ENCODE peak calls at places on chromosome 1, in ten cellular contexts. L, J, Z, R, U, Y, X, D, O and I are unnamed samples. For H3K36me3, the result is how much of the 10 kb centered on the place peaks cover.

GRCh38 chr1:15331180-15331579 is 78.5 kb upstream of the EFHD2 start:
- DNase-seq in X (no peak), Y (no peak), J (no peak), L (no peak), R (no peak), D (no peak), U (no peak), O (no peak), Z (no peak), I (no peak)

GRCh38 chr1:8427493-8427892 is 109.6 kb downstream of the SLC45A1 start:
- DNase-seq in X (no peak), Y (no peak), D (no peak), L (peak), Z (no peak), R (no peak), U (no peak), O (peak), J (no peak), I (no peak)

GRCh38 chr1:20216574-20216973 is 30.3 kb upstream of the PLA2G2C start:
- DNase-seq in L (peak), U (no peak), X (peak), J (no peak), O (peak), R (no peak), Y (peak), D (peak), Z (peak), I (no peak)

GRCh38 chr1:101039245-101039644 is 13.7 kb upstream of the DPH5 start:
- DNase-seq in U (no peak), Y (no peak), D (no peak), L (no peak), R (no peak), O (no peak), J (no peak), X (no peak), Z (no peak), I (no peak)

GRCh38 chr1:97243973-97244560 is 522.5 kb downstream of the PTBP2 start:
- DNase-seq in Z (peak), X (peak), D (peak), U (no peak), L (peak), J (no peak), Y (no peak), O (no peak), R (no peak), I (no peak)

GRCh38 chr1:70440642-70441391 is 29.7 kb downstream of the CTH start:
- DNase-seq in O (no peak), U (no peak), X (no peak), Z (no peak), Y (no peak), J (no peak), D (no peak), R (peak), L (no peak), I (peak)

GRCh38 chr1:93775224-93775623 is 93.6 kb upstream of the BCAR3 start:
- DNase-seq in Y (no peak), X (peak), O (no peak), J (peak), Z (no peak), R (no peak), D (no peak), U (peak), L (no peak), I (no peak)

GRCh38 chr1:72623299-72623708 is 341.0 kb upstream of the NEGR1 start:
- DNase-seq in O (peak), J (no peak), Y (no peak), X (no peak), R (peak), Z (peak), U (peak), D (peak), L (peak), I (peak)

GRCh38 chr1:47436304-47436978 is 1.4 kb upstream of the FOXD2 start:
- DNase-seq in Z (peak), O (peak), Y (peak), U (peak), X (peak), L (peak), D (peak), R (peak), J (peak), I (no peak)

GRCh38 chr1:73161418-73161817 is 879.1 kb upstream of the NEGR1 start:
- DNase-seq in J (no peak), D (no peak), R (no peak), Y (no peak), Z (no peak), L (no peak), X (no peak), U (no peak), O (no peak), I (no peak)

GRCh38 chr1:63790989-63791388 is 17.2 kb downstream of the ROR1 start:
- DNase-seq in Z (no peak), O (no peak), R (peak), X (no peak), L (no peak), D (no peak), Y (no peak), U (no peak), J (no peak), I (no peak)

GRCh38 chr1:25019351-25020172 is 89.5 kb upstream of the RUNX3 start:
- DNase-seq in D (no peak), U (no peak), R (no peak), X (no peak), L (peak), Y (no peak), O (peak), Z (no peak), J (no peak), I (no peak)

GRCh38 chr1:181739214-181739613 is 255.9 kb downstream of the CACNA1E start:
- DNase-seq in O (no peak), U (no peak), J (no peak), X (no peak), Y (no peak), D (no peak), R (no peak), Z (no peak), L (no peak), I (no peak)

GRCh38 chr1:1419812-1420653 is 1.0 kb downstream of the ANKRD65 start:
- DNase-seq in X (no peak), D (peak), U (no peak), Z (no peak), R (peak), J (no peak), Y (no peak), L (no peak), O (no peak), I (no peak)

GRCh38 chr1:67134692-67135091 is at the start of gene C1orf141:
- DNase-seq in Z (peak), Y (no peak), L (no peak), X (no peak), R (peak), D (no peak), J (no peak), O (no peak), U (no peak), I (no peak)

GRCh38 chr1:32273389-32274208 is 18.3 kb upstream of the HDAC1 start:
- DNase-seq in U (peak), D (no peak), J (no peak), O (peak), R (peak), L (peak), Z (no peak), X (no peak), Y (no peak), I (peak)

GRCh38 chr1:24156542-24157260 is 13.8 kb upstream of the IL22RA1 start:
- DNase-seq in J (no peak), Y (no peak), R (no peak), D (no peak), O (no peak), X (no peak), L (no peak), Z (no peak), U (no peak), I (no peak)

GRCh38 chr1:109350182-109350581 is 43.4 kb upstream of the MYBPHL start:
- DNase-seq in L (no peak), R (no peak), Y (no peak), X (no peak), O (no peak), J (no peak), D (no peak), U (no peak), Z (no peak), I (no peak)

GRCh38 chr1:115706774-115707425 is 61.6 kb downstream of the CASQ2 start:
- DNase-seq in D (peak), L (peak), X (peak), U (no peak), Y (no peak), O (peak), J (no peak), R (no peak), Z (peak), I (peak)

GRCh38 chr1:156464825-156465452 is 35.6 kb downstream of the MEF2D start:
- DNase-seq in L (no peak), Z (peak), D (peak), Y (no peak), J (no peak), O (no peak), U (no peak), X (no peak), R (no peak), I (no peak)

DNA sequence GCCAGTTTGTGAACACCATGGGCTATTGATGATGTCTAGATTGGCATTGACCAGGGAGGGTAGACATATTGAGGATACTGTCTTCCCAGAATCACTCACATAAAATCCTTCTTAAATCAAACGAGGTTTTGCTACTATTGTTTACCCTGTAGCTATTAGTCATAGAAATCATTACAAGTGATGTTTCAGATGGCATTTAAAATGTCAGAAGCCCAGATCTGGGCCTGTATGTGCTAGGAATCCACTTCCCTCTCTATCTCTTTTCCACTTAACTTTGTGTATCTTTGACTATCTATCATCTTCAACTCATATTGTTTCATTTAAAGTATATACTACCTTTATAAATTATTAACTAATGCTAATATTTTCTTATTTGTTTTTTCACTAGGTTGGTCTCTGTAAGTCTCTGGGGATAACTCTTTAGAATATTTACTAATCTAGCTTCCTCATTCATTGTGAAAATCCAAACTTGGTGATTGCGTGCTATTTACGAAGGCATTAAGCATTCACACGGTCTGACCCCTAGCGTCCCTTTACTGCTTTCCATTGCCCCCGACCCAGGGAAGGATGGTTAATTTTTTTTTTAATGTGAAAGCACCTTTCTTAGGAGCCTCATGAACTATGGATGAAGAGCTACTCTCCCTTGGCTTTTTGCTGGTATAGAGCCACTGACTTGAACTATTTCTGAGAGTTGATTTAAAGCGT is 281.8 kb downstream of the GPATCH2 start:
- DNase-seq in U (no peak), Z (no peak), Y (no peak), R (no peak), D (no peak), J (no peak), X (no peak), O (no peak), L (no peak), I (no peak)
- TF ChIP-seq CTCF in U (no peak), Z (no peak), Y (no peak), R (no peak), D (no peak), J (no peak), X (no peak), O (no peak), L (no peak), I (no peak)

DNA sequence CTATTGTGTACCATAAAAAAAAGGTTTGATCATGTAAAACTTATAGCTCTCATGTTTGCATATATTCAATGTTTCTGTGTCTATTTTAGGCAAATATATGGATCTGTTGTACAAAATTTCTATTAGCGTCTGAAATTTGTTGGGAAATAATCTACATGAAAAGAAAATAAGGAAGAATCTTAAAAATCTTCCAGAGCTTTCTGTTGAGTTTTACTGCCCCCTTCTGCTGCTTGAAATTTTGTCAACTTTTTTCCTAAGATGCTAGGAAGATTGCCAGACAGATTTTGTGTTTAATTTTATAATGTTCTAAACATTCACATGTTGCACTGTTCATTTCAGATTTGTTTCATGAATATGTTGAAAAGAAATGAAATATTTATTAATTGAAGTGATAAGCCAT is 2.5 kb upstream of the PTGS2 start:
- DNase-seq in O (no peak), U (no peak), R (no peak), J (no peak), Z (peak), L (no peak), X (no peak), Y (no peak), D (no peak), I (no peak)
- H3K4me3 ChIP-seq in O (no peak), U (no peak), R (no peak), J (no peak), Z (no peak), L (no peak), X (no peak), Y (no peak), D (peak), I (no peak)

DNA sequence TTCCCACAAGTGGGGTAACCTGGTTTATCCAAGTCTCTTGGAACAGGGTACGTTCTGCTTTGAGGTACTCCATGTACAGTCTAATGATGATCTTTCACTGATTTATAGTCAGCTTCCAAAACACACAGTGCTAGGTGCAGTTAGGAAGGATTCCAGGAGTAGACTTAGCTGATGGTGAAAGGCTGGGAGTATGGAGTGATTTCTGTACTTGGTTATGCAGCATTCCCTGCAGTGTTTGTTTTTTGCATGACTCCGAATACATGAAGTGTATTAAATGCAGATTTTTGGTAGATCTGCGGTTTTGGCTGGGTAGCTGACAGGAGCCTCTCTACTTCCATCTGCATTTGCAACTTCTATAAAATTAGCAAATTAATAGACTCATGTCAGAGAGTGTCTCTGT is 3.7 kb downstream of the HMGN2 start:
- DNase-seq in O (no peak), D (no peak), Y (no peak), X (no peak), J (no peak), Z (no peak), L (no peak), R (no peak), U (no peak), I (no peak)
- H3K36me3 ChIP-seq in O (half or more), D (under half), Y (half or more), X (under half), J (under half), Z (under half), L (under half), R (under half), U (under half), I (under half)

DNA sequence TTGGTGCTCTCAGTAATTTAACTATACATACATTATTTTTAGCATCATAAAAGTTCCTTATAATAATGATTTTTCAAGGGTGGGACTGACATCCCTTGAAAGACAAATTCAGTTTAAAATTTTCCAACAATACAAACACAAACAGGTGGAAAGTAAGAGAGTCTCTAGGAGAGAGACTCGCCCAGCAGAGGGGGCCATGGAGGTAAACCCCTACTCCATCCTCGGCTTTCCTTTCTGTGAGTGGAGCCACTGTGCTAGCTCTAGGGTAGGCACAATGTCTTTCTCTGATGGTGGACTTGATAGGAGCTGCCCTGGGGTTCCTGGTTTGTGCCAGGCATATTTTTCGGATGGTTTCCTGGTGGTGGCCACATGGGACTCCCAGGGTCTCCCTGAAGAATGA is 8.3 kb downstream of the CSMD2 start:
- DNase-seq in Y (no peak), O (no peak), U (no peak), R (no peak), J (no peak), Z (no peak), D (no peak), L (no peak), X (no peak), I (no peak)
- TF ChIP-seq CTCF in Y (no peak), O (peak), U (no peak), R (no peak), J (no peak), Z (no peak), D (no peak), L (peak), X (no peak), I (no peak)

GRCh38 chr1:202104073-202104472 is 18.6 kb upstream of the GPR37L1 start:
- DNase-seq in D (no peak), O (no peak), Y (no peak), L (no peak), X (no peak), R (no peak), U (no peak), Z (no peak), J (no peak), I (no peak)

GRCh38 chr1:202106340-202107284 is 16.1 kb upstream of the GPR37L1 start:
- DNase-seq in L (no peak), R (peak), Y (no peak), Z (no peak), J (peak), X (peak), U (peak), O (no peak), D (no peak), I (no peak)

GRCh38 chr1:202107801-202108731 is 14.7 kb upstream of the GPR37L1 start:
- DNase-seq in D (no peak), R (peak), X (no peak), U (peak), Y (no peak), Z (no peak), O (no peak), J (peak), L (no peak), I (no peak)

GRCh38 chr1:202107321-202107761 is 15.4 kb upstream of the GPR37L1 start:
- DNase-seq in Z (no peak), X (no peak), J (peak), D (no peak), R (peak), Y (no peak), O (no peak), U (peak), L (no peak), I (no peak)

DNA sequence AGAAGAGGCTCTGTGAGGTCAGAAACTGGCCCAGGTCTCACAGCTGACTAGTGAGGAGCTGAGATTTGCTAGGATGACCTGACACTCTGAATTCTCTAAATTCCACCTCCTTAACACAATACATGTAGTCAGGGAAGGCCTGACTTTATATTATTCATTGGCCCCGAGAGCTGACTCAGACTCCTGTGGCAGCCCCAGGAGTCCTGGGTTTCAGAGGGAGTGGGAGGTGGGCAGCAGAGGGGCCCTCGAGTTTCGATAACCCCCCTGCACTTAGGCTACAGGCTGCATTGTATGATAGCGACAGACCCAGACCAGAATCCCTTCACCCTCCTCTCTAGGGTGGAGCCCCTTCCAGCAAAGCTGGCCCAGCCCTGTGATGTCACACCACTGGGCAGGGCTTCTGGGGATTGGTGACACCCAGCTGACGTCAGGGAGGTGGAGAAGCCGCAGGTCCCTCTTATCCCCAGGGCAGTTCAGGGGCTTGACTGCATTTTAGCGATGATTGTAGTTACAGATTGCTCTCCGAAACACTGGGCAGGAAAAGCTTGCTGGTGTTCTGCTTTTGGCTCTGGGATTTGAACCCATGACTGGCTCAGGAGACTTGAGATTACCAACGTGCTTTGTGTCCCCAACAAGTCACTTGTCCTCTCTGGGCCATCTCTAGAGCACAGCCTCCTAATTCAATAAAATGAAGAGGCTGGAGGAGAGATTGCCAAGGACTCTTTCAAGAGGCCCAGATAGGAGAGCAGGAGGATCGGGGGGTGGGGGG is 17.0 kb upstream of the GPR37L1 start:
- DNase-seq in Y (peak), J (peak), O (no peak), D (no peak), U (peak), L (no peak), Z (peak), R (peak), X (peak), I (peak)
- H3K4me3 ChIP-seq in Y (no peak), J (no peak), O (no peak), D (no peak), U (peak), L (no peak), Z (no peak), R (no peak), X (peak), I (no peak)

DNA sequence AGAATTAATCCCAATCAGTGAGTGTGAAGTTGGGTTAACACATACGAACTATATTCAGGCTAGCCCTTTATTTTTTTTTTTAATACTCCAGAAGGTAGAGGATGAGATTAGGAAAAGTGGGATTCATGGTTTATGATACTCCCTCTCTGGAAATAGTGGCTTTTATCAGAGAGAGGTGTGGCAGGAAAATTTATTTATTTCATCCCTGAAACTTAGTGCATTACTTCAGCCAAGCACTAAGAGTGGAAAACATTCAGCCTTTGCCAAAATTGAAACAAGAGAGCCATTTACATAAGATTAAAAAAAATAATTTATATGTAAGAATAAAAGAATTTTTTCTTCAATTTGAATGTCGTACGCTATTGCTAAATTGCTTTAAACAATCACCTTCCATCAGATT is 35.0 kb downstream of the MTR start:
- DNase-seq in D (no peak), X (no peak), Y (no peak), O (no peak), L (no peak), R (no peak), Z (no peak), J (no peak), U (no peak), I (no peak)
- H3K36me3 ChIP-seq in D (under half), X (under half), Y (half or more), O (half or more), L (half or more), R (under half), Z (under half), J (under half), U (under half), I (under half)

GRCh38 chr1:234111458-234112142 is 207.1 kb downstream of the SLC35F3 start:
- DNase-seq in Z (peak), R (peak), D (peak), O (no peak), J (no peak), U (peak), L (no peak), X (no peak), Y (peak), I (no peak)
- TF ChIP-seq CTCF in Z (no peak), R (no peak), D (peak), O (peak), J (no peak), U (peak), L (no peak), X (peak), Y (peak), I (peak)